ENCODE peak calls at places on chromosomes 2 and 18, in four cellular contexts. V is EH, P is SHP77, N is astrocyte of the spinal cord. I is an unnamed sample.

GRCh38 chr2:219522111-219523030 is 8.1 kb downstream of the ASIC4 start:
- DNase-seq in P (no peak), N (peak), V (peak), I (peak)

GRCh38 chr18:11739893-11740292 is 50.8 kb downstream of the GNAL start:
- DNase-seq in V (no peak), P (no peak), N (no peak), I (no peak)

GRCh38 chr2:187878096-187878495 is 323.9 kb upstream of the TFPI start:
- DNase-seq in N (no peak), V (no peak), P (no peak), I (no peak)

GRCh38 chr2:105910497-105911238 is 166.0 kb downstream of the NCK2 start:
- DNase-seq in N (no peak), P (peak), V (no peak), I (no peak)

GRCh38 chr2:39379643-39380524 is 57.2 kb downstream of the MAP4K3 start:
- DNase-seq in V (peak), N (peak), P (peak), I (peak)

GRCh38 chr2:224379210-224379609 is 22.7 kb downstream of the FAM124B start:
- DNase-seq in V (no peak), P (no peak), N (no peak), I (no peak)

GRCh38 chr2:22035333-22035964 is 911.7 kb downstream of the TDRD15 start:
- DNase-seq in V (peak), P (no peak), N (no peak), I (no peak)

GRCh38 chr18:74493689-74494088 is 2.5 kb upstream of the CNDP2 start:
- DNase-seq in P (peak), N (peak), V (peak), I (peak)

GRCh38 chr2:43453771-43454170 is 142.1 kb downstream of the THADA start:
- DNase-seq in P (no peak), V (no peak), N (no peak), I (no peak)

GRCh38 chr2:186456941-186457340 is 29.1 kb upstream of the ZC3H15 start:
- DNase-seq in P (no peak), N (peak), V (peak), I (no peak)

GRCh38 chr2:74530239-74531161 is 767 bp downstream of the HTRA2 start:
- DNase-seq in N (peak), P (no peak), V (peak), I (no peak)

GRCh38 chr2:68230246-68231060 is 21.9 kb downstream of the PPP3R1 start:
- DNase-seq in N (no peak), V (peak), P (no peak), I (no peak)

GRCh38 chr18:79543861-79544385 is 135.7 kb upstream of the CTDP1 start:
- DNase-seq in N (no peak), V (no peak), P (no peak), I (no peak)

GRCh38 chr2:161580426-161580825 is 43.8 kb upstream of the SLC4A10 start:
- DNase-seq in N (no peak), V (no peak), P (no peak), I (no peak)

GRCh38 chr2:24871852-24872323 is 48.1 kb downstream of the ADCY3 start:
- DNase-seq in N (peak), P (no peak), V (peak), I (no peak)

GRCh38 chr2:99256677-99257076 is 1.2 kb upstream of the LYG2 start:
- DNase-seq in N (peak), P (no peak), V (no peak), I (no peak)

GRCh38 chr2:239092571-239093294 is 244.8 kb downstream of the TWIST2 start:
- DNase-seq in N (no peak), V (no peak), P (no peak), I (no peak)

GRCh38 chr2:40085786-40086185 is 306.7 kb upstream of the THUMPD2 start:
- DNase-seq in V (no peak), P (no peak), N (no peak), I (no peak)

GRCh38 chr2:234448506-234449169 is 48.2 kb downstream of the ARL4C start:
- DNase-seq in V (no peak), N (no peak), P (no peak), I (no peak)

GRCh38 chr2:102064679-102065674 is 73.2 kb downstream of the IL1R2 start:
- DNase-seq in V (peak), P (no peak), N (no peak), I (no peak)

GRCh38 chr2:72211359-72211758 is 63.7 kb upstream of the CYP26B1 start:
- DNase-seq in N (peak), P (no peak), V (peak), I (no peak)

GRCh38 chr2:126900646-126901319 is 2.1 kb downstream of the TEX51 start:
- DNase-seq in N (no peak), P (no peak), V (no peak), I (no peak)